ENCODE peak calls at places on chromosomes 5 and 9, in ten cellular contexts. One of them, this sample, is unnamed. For H3K27me3, the result is how much of the 10 kb centered on the place peaks cover.

GRCh38 chr5:67010684-67011409 is 185.8 kb downstream of the CD180 start:
- DNase-seq in lower lobe of right lung: no peak
- DNase-seq in mesendoderm: no peak
- DNase-seq in breast epithelium: no peak
- DNase-seq in mammary epithelial cell: peak
- DNase-seq in ovary: no peak
- DNase-seq in WERI-Rb-1: no peak
- DNase-seq in neural progenitor cell: no peak
- DNase-seq in cardiac muscle cell: peak
- DNase-seq in GM23338: peak
- DNase-seq in this sample: no peak

GRCh38 chr9:12718482-12719026 is 25.4 kb downstream of the TYRP1 start:
- DNase-seq in lower lobe of right lung: no peak
- DNase-seq in mesendoderm: peak
- DNase-seq in breast epithelium: no peak
- DNase-seq in mammary epithelial cell: peak
- DNase-seq in ovary: no peak
- DNase-seq in WERI-Rb-1: no peak
- DNase-seq in neural progenitor cell: peak
- DNase-seq in cardiac muscle cell: peak
- DNase-seq in GM23338: peak
- DNase-seq in this sample: peak

GRCh38 chr5:151449288-151449687 is 1.9 kb downstream of the SLC36A1 start:
- DNase-seq in lower lobe of right lung: no peak
- DNase-seq in mesendoderm: no peak
- DNase-seq in breast epithelium: no peak
- DNase-seq in mammary epithelial cell: no peak
- DNase-seq in ovary: no peak
- DNase-seq in WERI-Rb-1: no peak
- DNase-seq in neural progenitor cell: peak
- DNase-seq in cardiac muscle cell: no peak
- DNase-seq in GM23338: no peak
- DNase-seq in this sample: no peak

GRCh38 chr5:157593036-157593435 is 17.5 kb upstream of the ADAM19 start:
- DNase-seq in lower lobe of right lung: no peak
- DNase-seq in mesendoderm: no peak
- DNase-seq in breast epithelium: no peak
- DNase-seq in mammary epithelial cell: no peak
- DNase-seq in ovary: no peak
- DNase-seq in WERI-Rb-1: no peak
- DNase-seq in neural progenitor cell: no peak
- DNase-seq in cardiac muscle cell: no peak
- DNase-seq in GM23338: no peak
- DNase-seq in this sample: no peak

GRCh38 chr9:16348531-16348930 is 521.9 kb downstream of the BNC2 start:
- DNase-seq in lower lobe of right lung: no peak
- DNase-seq in mesendoderm: peak
- DNase-seq in breast epithelium: no peak
- DNase-seq in mammary epithelial cell: no peak
- DNase-seq in ovary: no peak
- DNase-seq in WERI-Rb-1: no peak
- DNase-seq in neural progenitor cell: no peak
- DNase-seq in cardiac muscle cell: peak
- DNase-seq in GM23338: no peak
- DNase-seq in this sample: no peak

GRCh38 chr9:89083626-89084025 is 92.4 kb downstream of the S1PR3 start:
- DNase-seq in lower lobe of right lung: no peak
- DNase-seq in mesendoderm: no peak
- DNase-seq in breast epithelium: no peak
- DNase-seq in mammary epithelial cell: no peak
- DNase-seq in ovary: no peak
- DNase-seq in WERI-Rb-1: no peak
- DNase-seq in neural progenitor cell: no peak
- DNase-seq in cardiac muscle cell: no peak
- DNase-seq in GM23338: no peak
- DNase-seq in this sample: no peak

GRCh38 chr9:97543568-97543967 is 42.1 kb downstream of the TMOD1 start:
- DNase-seq in lower lobe of right lung: no peak
- DNase-seq in mesendoderm: peak
- DNase-seq in breast epithelium: no peak
- DNase-seq in mammary epithelial cell: peak
- DNase-seq in ovary: no peak
- DNase-seq in WERI-Rb-1: no peak
- DNase-seq in neural progenitor cell: no peak
- DNase-seq in cardiac muscle cell: no peak
- DNase-seq in GM23338: no peak
- DNase-seq in this sample: no peak

GRCh38 chr5:122473138-122473843 is 161.3 kb downstream of the SNCAIP start:
- DNase-seq in lower lobe of right lung: no peak
- DNase-seq in mesendoderm: no peak
- DNase-seq in breast epithelium: no peak
- DNase-seq in mammary epithelial cell: peak
- DNase-seq in ovary: no peak
- DNase-seq in WERI-Rb-1: no peak
- DNase-seq in neural progenitor cell: no peak
- DNase-seq in cardiac muscle cell: peak
- DNase-seq in GM23338: no peak
- DNase-seq in this sample: no peak

GRCh38 chr5:115831163-115831768 is 10.1 kb downstream of the ATG12 start:
- DNase-seq in lower lobe of right lung: no peak
- DNase-seq in mesendoderm: peak
- DNase-seq in breast epithelium: no peak
- DNase-seq in mammary epithelial cell: peak
- DNase-seq in ovary: no peak
- DNase-seq in WERI-Rb-1: peak
- DNase-seq in neural progenitor cell: peak
- DNase-seq in cardiac muscle cell: peak
- DNase-seq in GM23338: peak
- DNase-seq in this sample: peak

GRCh38 chr9:14203366-14204056 is 110.4 kb downstream of the NFIB start:
- DNase-seq in lower lobe of right lung: no peak
- DNase-seq in mesendoderm: no peak
- DNase-seq in breast epithelium: peak
- DNase-seq in mammary epithelial cell: no peak
- DNase-seq in ovary: peak
- DNase-seq in WERI-Rb-1: no peak
- DNase-seq in neural progenitor cell: no peak
- DNase-seq in cardiac muscle cell: peak
- DNase-seq in GM23338: no peak
- DNase-seq in this sample: no peak

DNA sequence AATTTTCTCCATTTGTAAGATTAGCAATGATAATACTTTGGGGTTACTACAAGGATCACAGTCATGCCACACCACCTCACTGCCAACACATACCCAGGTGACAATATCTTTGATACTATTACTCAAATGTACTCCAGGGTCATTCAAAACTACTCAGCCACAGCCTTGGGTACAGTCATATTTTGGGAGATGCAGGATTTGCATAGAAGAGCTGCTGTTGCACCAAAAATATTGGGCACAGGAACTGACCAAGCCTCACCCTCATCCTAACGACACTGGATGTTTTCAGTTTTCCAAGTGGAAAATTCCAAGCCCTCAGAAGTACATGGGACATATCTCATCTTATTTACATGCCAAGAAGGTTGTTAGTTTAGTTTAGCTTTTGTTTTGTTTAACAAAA is 120.9 kb upstream of the C6 start:
- DNase-seq in lower lobe of right lung: no peak
- DNase-seq in mesendoderm: no peak
- DNase-seq in breast epithelium: no peak
- DNase-seq in mammary epithelial cell: no peak
- DNase-seq in ovary: no peak
- DNase-seq in WERI-Rb-1: no peak
- DNase-seq in neural progenitor cell: no peak
- DNase-seq in cardiac muscle cell: no peak
- DNase-seq in GM23338: no peak
- DNase-seq in this sample: no peak
- H3K4me3 ChIP-seq in lower lobe of right lung: no peak
- H3K4me3 ChIP-seq in mesendoderm: no peak
- H3K4me3 ChIP-seq in breast epithelium: no peak
- H3K4me3 ChIP-seq in mammary epithelial cell: no peak
- H3K4me3 ChIP-seq in ovary: no peak
- H3K4me3 ChIP-seq in WERI-Rb-1: no peak
- H3K4me3 ChIP-seq in neural progenitor cell: no peak
- H3K4me3 ChIP-seq in cardiac muscle cell: no peak
- H3K4me3 ChIP-seq in GM23338: no peak
- H3K4me3 ChIP-seq in this sample: no peak

GRCh38 chr5:176794509-176794908 is 15.8 kb upstream of the UNC5A start:
- DNase-seq in lower lobe of right lung: no peak
- DNase-seq in mesendoderm: no peak
- DNase-seq in breast epithelium: no peak
- DNase-seq in mammary epithelial cell: no peak
- DNase-seq in ovary: no peak
- DNase-seq in WERI-Rb-1: no peak
- DNase-seq in neural progenitor cell: no peak
- DNase-seq in cardiac muscle cell: no peak
- DNase-seq in GM23338: no peak
- DNase-seq in this sample: no peak

GRCh38 chr5:176790921-176791320 is 19.4 kb upstream of the UNC5A start:
- DNase-seq in lower lobe of right lung: no peak
- DNase-seq in mesendoderm: no peak
- DNase-seq in breast epithelium: no peak
- DNase-seq in mammary epithelial cell: no peak
- DNase-seq in ovary: no peak
- DNase-seq in WERI-Rb-1: no peak
- DNase-seq in neural progenitor cell: no peak
- DNase-seq in cardiac muscle cell: peak
- DNase-seq in GM23338: no peak
- DNase-seq in this sample: no peak

GRCh38 chr5:176793736-176794135 is 16.6 kb upstream of the UNC5A start:
- DNase-seq in lower lobe of right lung: no peak
- DNase-seq in mesendoderm: no peak
- DNase-seq in breast epithelium: no peak
- DNase-seq in mammary epithelial cell: no peak
- DNase-seq in ovary: no peak
- DNase-seq in WERI-Rb-1: no peak
- DNase-seq in neural progenitor cell: no peak
- DNase-seq in cardiac muscle cell: no peak
- DNase-seq in GM23338: no peak
- DNase-seq in this sample: no peak

GRCh38 chr5:176793343-176793699 is 17.0 kb upstream of the UNC5A start:
- DNase-seq in lower lobe of right lung: no peak
- DNase-seq in mesendoderm: no peak
- DNase-seq in breast epithelium: no peak
- DNase-seq in mammary epithelial cell: peak
- DNase-seq in ovary: no peak
- DNase-seq in WERI-Rb-1: no peak
- DNase-seq in neural progenitor cell: no peak
- DNase-seq in cardiac muscle cell: no peak
- DNase-seq in GM23338: peak
- DNase-seq in this sample: peak

GRCh38 chr5:176792584-176793342 is 17.6 kb upstream of the UNC5A start:
- DNase-seq in lower lobe of right lung: no peak
- DNase-seq in mesendoderm: no peak
- DNase-seq in breast epithelium: no peak
- DNase-seq in mammary epithelial cell: no peak
- DNase-seq in ovary: no peak
- DNase-seq in WERI-Rb-1: no peak
- DNase-seq in neural progenitor cell: no peak
- DNase-seq in cardiac muscle cell: no peak
- DNase-seq in GM23338: no peak
- DNase-seq in this sample: peak
- H3K27me3 ChIP-seq in lower lobe of right lung: half or more
- H3K27me3 ChIP-seq in mesendoderm: under half
- H3K27me3 ChIP-seq in breast epithelium: half or more
- H3K27me3 ChIP-seq in mammary epithelial cell: under half
- H3K27me3 ChIP-seq in ovary: under half
- H3K27me3 ChIP-seq in WERI-Rb-1: under half
- H3K27me3 ChIP-seq in neural progenitor cell: under half
- H3K27me3 ChIP-seq in cardiac muscle cell: under half
- H3K27me3 ChIP-seq in GM23338: under half
- H3K27me3 ChIP-seq in this sample: under half

GRCh38 chr5:148162038-148162437 is 6.3 kb upstream of the SPINK14 start:
- DNase-seq in lower lobe of right lung: no peak
- DNase-seq in mesendoderm: no peak
- DNase-seq in breast epithelium: no peak
- DNase-seq in mammary epithelial cell: no peak
- DNase-seq in ovary: no peak
- DNase-seq in WERI-Rb-1: no peak
- DNase-seq in neural progenitor cell: no peak
- DNase-seq in cardiac muscle cell: no peak
- DNase-seq in GM23338: no peak
- DNase-seq in this sample: no peak
- H3K4me3 ChIP-seq in lower lobe of right lung: no peak
- H3K4me3 ChIP-seq in mesendoderm: no peak
- H3K4me3 ChIP-seq in breast epithelium: no peak
- H3K4me3 ChIP-seq in mammary epithelial cell: no peak
- H3K4me3 ChIP-seq in ovary: no peak
- H3K4me3 ChIP-seq in WERI-Rb-1: no peak
- H3K4me3 ChIP-seq in neural progenitor cell: no peak
- H3K4me3 ChIP-seq in cardiac muscle cell: no peak
- H3K4me3 ChIP-seq in GM23338: no peak
- H3K4me3 ChIP-seq in this sample: no peak

DNA sequence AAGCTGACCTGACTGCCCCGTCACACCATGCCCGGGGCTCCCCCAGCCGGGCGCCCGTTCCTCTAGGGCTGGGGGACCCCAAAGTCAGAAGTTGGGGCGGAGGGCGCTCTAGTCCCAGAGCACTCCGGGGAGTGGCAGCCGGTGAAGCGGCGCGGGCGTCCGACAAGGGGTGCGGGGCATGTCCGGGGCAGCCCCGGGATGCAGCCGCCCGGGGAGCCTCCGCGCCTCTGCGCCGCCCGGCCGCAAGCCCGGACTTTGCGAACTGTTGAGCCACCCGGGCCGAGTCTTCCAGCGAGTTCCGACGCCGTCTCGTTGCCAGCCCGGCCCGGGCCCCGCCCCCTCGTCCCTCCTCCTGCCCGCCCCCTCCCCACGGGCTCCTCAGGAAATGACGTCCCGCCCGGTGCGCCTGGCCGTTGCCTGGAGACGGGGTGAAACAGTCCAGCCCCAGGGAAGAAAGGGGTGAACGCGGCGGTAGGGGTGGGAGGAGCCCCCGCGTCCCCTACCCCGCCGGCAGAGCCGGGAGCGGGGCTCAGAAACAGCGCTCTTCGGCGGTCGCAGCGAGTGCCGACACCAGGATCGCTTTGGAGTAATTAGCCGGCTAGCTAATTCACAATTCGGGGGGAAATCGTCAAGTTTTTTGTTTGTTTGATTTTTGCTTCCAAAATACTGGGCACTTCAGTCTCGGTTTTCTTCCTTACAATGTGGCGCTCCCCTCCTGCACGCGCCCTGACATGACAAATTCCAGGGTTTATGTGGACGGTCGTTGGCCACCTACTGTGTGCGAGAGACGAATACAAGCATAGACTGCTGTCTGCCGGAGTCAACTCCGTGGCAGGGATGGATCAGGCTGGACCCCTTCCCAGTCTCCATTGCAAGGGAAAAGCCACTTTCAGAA is at the start of gene WHRN:
- DNase-seq in lower lobe of right lung: peak
- DNase-seq in mesendoderm: peak
- DNase-seq in breast epithelium: peak
- DNase-seq in mammary epithelial cell: peak
- DNase-seq in ovary: peak
- DNase-seq in WERI-Rb-1: peak
- DNase-seq in neural progenitor cell: peak
- DNase-seq in cardiac muscle cell: peak
- DNase-seq in GM23338: peak
- DNase-seq in this sample: peak
- H3K27me3 ChIP-seq in lower lobe of right lung: under half
- H3K27me3 ChIP-seq in mesendoderm: under half
- H3K27me3 ChIP-seq in breast epithelium: under half
- H3K27me3 ChIP-seq in mammary epithelial cell: under half
- H3K27me3 ChIP-seq in ovary: under half
- H3K27me3 ChIP-seq in WERI-Rb-1: under half
- H3K27me3 ChIP-seq in neural progenitor cell: under half
- H3K27me3 ChIP-seq in cardiac muscle cell: under half
- H3K27me3 ChIP-seq in GM23338: under half
- H3K27me3 ChIP-seq in this sample: under half

This sample was measured in H7.